ENCODE peak calls at places on chromosomes 12 and 14, in six cellular contexts. Y is heart right ventricle, M is mucosa of descending colon, G is hepatocyte, I is gastrocnemius medialis, X is MM.1S. T is an unnamed sample. For H3K36me3, the result is how much of the 10 kb centered on the place peaks cover.

GRCh38 chr14:93011650-93012317 is 88.8 kb downstream of the CHGA start:
- DNase-seq in Y (no peak), M (no peak), G (no peak), I (peak), X (no peak), T (no peak)

GRCh38 chr12:131363841-131364425 is 347.0 kb upstream of the SFSWAP start:
- DNase-seq in Y (no peak), M (no peak), G (no peak), I (no peak), X (no peak), T (no peak)

GRCh38 chr12:85468356-85469157 is 188.5 kb downstream of the ALX1 start:
- DNase-seq in Y (peak), M (no peak), G (peak), I (peak), X (peak), T (peak)

GRCh38 chr14:73764881-73765280 is 50.7 kb upstream of the PNMA1 start:
- DNase-seq in Y (peak), M (peak), G (no peak), I (peak), X (no peak), T (no peak)

GRCh38 chr14:97380539-97380941 is 583.4 kb downstream of the VRK1 start:
- DNase-seq in Y (no peak), M (no peak), G (peak), I (no peak), X (no peak), T (no peak)

GRCh38 chr14:103737432-103738045 is 21.9 kb downstream of the ZFYVE21 start:
- DNase-seq in Y (no peak), M (no peak), G (no peak), I (no peak), X (no peak), T (no peak)

GRCh38 chr12:33944703-33945437 is 77.4 kb upstream of the ALG10 start:
- DNase-seq in Y (no peak), M (no peak), G (peak), I (no peak), X (no peak), T (no peak)

GRCh38 chr12:98656289-98657101 is 11.4 kb downstream of the APAF1 start:
- DNase-seq in Y (no peak), M (no peak), G (peak), I (no peak), X (no peak), T (no peak)

GRCh38 chr12:11954181-11954580 is 116.6 kb upstream of the BCL2L14 start:
- DNase-seq in Y (no peak), M (no peak), G (no peak), I (no peak), X (peak), T (no peak)

GRCh38 chr12:86264451-86265328 is 8.5 kb upstream of the MGAT4C start:
- DNase-seq in Y (no peak), M (peak), G (peak), I (no peak), X (no peak), T (no peak)

GRCh38 chr12:49706351-49707126 is 666 bp downstream of the FMNL3 start:
- DNase-seq in Y (peak), M (peak), G (peak), I (no peak), X (no peak), T (peak)

GRCh38 chr12:120690083-120690450 is 3.1 kb downstream of the MLEC start:
- DNase-seq in Y (no peak), M (no peak), G (no peak), I (no peak), X (no peak), T (no peak)

GRCh38 chr14:52391866-52392600 is 77.9 kb downstream of the PTGER2 start:
- DNase-seq in Y (no peak), M (no peak), G (no peak), I (no peak), X (no peak), T (no peak)

GRCh38 chr12:70267550-70267949 is 24.3 kb downstream of the CNOT2 start:
- DNase-seq in Y (no peak), M (no peak), G (no peak), I (no peak), X (no peak), T (no peak)

GRCh38 chr14:101064121-101064661 is 160.7 kb upstream of the RTL1 start:
- DNase-seq in Y (no peak), M (peak), G (no peak), I (no peak), X (no peak), T (no peak)

GRCh38 chr12:6038160-6038559 is 86.3 kb downstream of the VWF start:
- DNase-seq in Y (no peak), M (no peak), G (peak), I (no peak), X (peak), T (peak)

GRCh38 chr14:67673451-67673850 is 981 bp downstream of the VTI1B start:
- DNase-seq in Y (no peak), M (no peak), G (no peak), I (no peak), X (no peak), T (no peak)

GRCh38 chr12:110543965-110544364 is 39.2 kb downstream of the PPTC7 start:
- DNase-seq in Y (no peak), M (no peak), G (no peak), I (no peak), X (no peak), T (no peak)

GRCh38 chr12:67193705-67194104 is 75.5 kb upstream of the CAND1 start:
- DNase-seq in Y (peak), M (no peak), G (peak), I (no peak), X (peak), T (peak)

GRCh38 chr12:67141405-67142018 is 127.6 kb upstream of the CAND1 start:
- DNase-seq in Y (no peak), M (no peak), G (no peak), I (no peak), X (no peak), T (no peak)

GRCh38 chr12:42003031-42003430 is 141.6 kb downstream of the GXYLT1 start:
- DNase-seq in Y (no peak), M (no peak), G (no peak), I (no peak), X (no peak), T (no peak)

GRCh38 chr12:59719701-59720100 is 123.9 kb downstream of the SLC16A7 start:
- DNase-seq in Y (no peak), M (no peak), G (no peak), I (no peak), X (no peak), T (no peak)

GRCh38 chr12:117111386-117112267 is 12.4 kb upstream of the TESC start:
- DNase-seq in Y (no peak), M (no peak), G (no peak), I (no peak), X (peak), T (no peak)

GRCh38 chr14:96961895-96962294 is 164.7 kb downstream of the VRK1 start:
- DNase-seq in Y (no peak), M (no peak), G (no peak), I (no peak), X (no peak), T (no peak)

GRCh38 chr12:52645120-52645761 is 6.8 kb downstream of the KRT2 start:
- DNase-seq in Y (no peak), M (no peak), G (no peak), I (no peak), X (no peak), T (peak)

GRCh38 chr14:104800600-104801283 is at the start of gene ZBTB42:
- DNase-seq in Y (peak), M (peak), G (peak), I (peak), X (peak), T (peak)

GRCh38 chr14:64244279-64244678 is 49.9 kb downstream of the ESR2 start:
- DNase-seq in Y (peak), M (no peak), G (no peak), I (no peak), X (no peak), T (no peak)

GRCh38 chr14:73235531-73236155 is 1.7 kb upstream of the PAPLN start:
- DNase-seq in Y (no peak), M (no peak), G (peak), I (no peak), X (no peak), T (no peak)

GRCh38 chr12:125983784-125984510 is 918.7 kb downstream of the AACS start:
- DNase-seq in Y (no peak), M (no peak), G (peak), I (no peak), X (no peak), T (no peak)

GRCh38 chr12:47079894-47080724 is at the start of gene AMIGO2:
- DNase-seq in Y (peak), M (peak), G (peak), I (peak), X (no peak), T (peak)

GRCh38 chr12:29288031-29288430 is 92.9 kb downstream of the ERGIC2 start:
- DNase-seq in Y (no peak), M (no peak), G (no peak), I (no peak), X (no peak), T (no peak)

GRCh38 chr12:90331262-90331661 is 622.6 kb upstream of the ATP2B1 start:
- DNase-seq in Y (peak), M (no peak), G (no peak), I (no peak), X (no peak), T (no peak)

GRCh38 chr14:34911209-34912150 is 36.3 kb upstream of the BAZ1A start:
- DNase-seq in Y (no peak), M (no peak), G (no peak), I (no peak), X (no peak), T (no peak)

GRCh38 chr14:26729851-26730250 is 132.0 kb upstream of the NOVA1 start:
- DNase-seq in Y (no peak), M (no peak), G (no peak), I (no peak), X (no peak), T (no peak)

GRCh38 chr12:62900686-62901272 is 34.2 kb downstream of the PPM1H start:
- DNase-seq in Y (no peak), M (no peak), G (peak), I (no peak), X (no peak), T (no peak)

GRCh38 chr12:114407034-114407420 is 1.1 kb upstream of the TBX5 start:
- DNase-seq in Y (no peak), M (no peak), G (no peak), I (no peak), X (no peak), T (no peak)

GRCh38 chr14:57389646-57390036 is 745 bp upstream of the NAA30 start:
- DNase-seq in Y (no peak), M (no peak), G (peak), I (peak), X (no peak), T (no peak)

GRCh38 chr14:100159865-100160533 is 554 bp upstream of the DEGS2 start:
- DNase-seq in Y (no peak), M (no peak), G (peak), I (no peak), X (no peak), T (no peak)

GRCh38 chr12:70815866-70816470 is 104.6 kb downstream of the PTPRR start:
- DNase-seq in Y (no peak), M (no peak), G (no peak), I (no peak), X (no peak), T (no peak)

GRCh38 chr12:111887916-111888745 is 46.1 kb downstream of the MAPKAPK5 start:
- DNase-seq in Y (no peak), M (no peak), G (no peak), I (no peak), X (no peak), T (no peak)
- H3K36me3 ChIP-seq in Y (under half), M (under half), G (under half), I (under half), X (under half), T (half or more)

GRCh38 chr14:68885226-68886108 is 92.6 kb upstream of the ZFP36L1 start:
- DNase-seq in Y (no peak), M (no peak), G (no peak), I (no peak), X (no peak), T (no peak)
- H3K36me3 ChIP-seq in Y (under half), M (under half), G (under half), I (under half), X (under half), T (under half)

GRCh38 chr12:124976999-124977398 is 11.9 kb downstream of the DHX37 start:
- DNase-seq in Y (no peak), M (no peak), G (no peak), I (no peak), X (no peak), T (no peak)

GRCh38 chr12:124979568-124979967 is 9.4 kb downstream of the DHX37 start:
- DNase-seq in Y (no peak), M (no peak), G (no peak), I (no peak), X (no peak), T (no peak)

GRCh38 chr12:124975276-124975675 is 13.7 kb downstream of the DHX37 start:
- DNase-seq in Y (no peak), M (no peak), G (no peak), I (no peak), X (no peak), T (no peak)

DNA sequence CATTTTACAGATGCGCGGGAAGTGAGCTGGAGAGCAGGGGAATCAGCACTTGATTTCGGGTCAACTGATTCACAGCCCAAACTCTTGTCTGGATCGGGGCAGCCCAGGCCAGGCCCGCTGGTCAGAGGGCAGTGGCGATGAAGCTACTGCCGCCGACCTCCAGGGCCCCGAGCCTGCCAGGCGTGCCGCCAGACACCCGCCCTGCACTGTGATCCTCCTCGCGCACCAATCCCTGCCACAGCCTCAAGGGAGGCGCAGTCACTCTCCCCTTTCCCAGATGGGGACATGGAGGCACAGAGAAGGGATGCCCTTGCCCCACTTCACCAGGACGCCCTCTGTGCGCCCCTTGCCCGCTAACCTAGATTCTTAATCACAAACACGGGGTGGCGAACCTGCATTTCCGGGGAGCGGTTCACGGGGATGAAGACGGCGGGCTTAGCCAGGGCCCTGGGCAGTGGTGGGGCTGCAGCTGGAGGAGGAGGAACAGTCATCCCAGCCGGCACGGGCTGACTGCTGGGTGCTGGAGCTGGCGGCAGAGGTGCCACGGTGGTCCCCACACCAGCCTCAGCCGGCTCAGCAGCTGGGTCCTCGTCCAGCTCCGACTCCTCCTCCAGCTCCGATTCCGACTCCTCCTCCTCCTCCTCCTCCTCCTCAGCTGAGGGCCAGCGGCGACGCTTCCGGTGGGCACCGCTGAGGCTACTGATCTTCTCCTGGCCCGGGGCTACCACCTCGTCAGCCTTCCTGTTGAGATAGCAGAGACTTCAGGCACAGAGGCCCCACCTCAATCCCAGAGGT is 8.6 kb downstream of the DHX37 start:
- DNase-seq in Y (no peak), M (no peak), G (no peak), I (no peak), X (no peak), T (no peak)
- H3K36me3 ChIP-seq in Y (under half), M (under half), G (under half), I (under half), X (under half), T (under half)

DNA sequence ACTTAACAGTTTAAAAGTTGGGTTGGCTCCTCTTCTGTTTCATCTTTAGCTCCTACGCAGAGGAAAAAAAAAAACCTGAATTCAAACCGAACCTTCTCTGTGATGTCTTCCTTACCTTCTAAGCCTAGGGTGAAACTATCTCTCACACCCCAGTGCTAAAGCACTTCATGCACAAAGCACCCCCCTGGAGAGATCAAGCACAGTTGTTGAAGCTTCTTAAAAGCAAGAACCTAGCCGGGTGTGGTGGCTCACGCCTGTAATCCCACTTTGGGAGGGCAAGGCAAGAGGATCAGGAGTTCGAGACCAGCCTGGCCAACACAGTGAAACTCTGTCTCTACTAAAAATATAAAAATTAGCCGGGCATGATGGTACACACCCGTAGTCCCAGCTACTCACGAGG is 37.5 kb downstream of the CORO1C start:
- DNase-seq in Y (no peak), M (no peak), G (no peak), I (no peak), X (no peak), T (no peak)
- H3K36me3 ChIP-seq in Y (under half), M (under half), G (under half), I (under half), X (under half), T (under half)

DNA sequence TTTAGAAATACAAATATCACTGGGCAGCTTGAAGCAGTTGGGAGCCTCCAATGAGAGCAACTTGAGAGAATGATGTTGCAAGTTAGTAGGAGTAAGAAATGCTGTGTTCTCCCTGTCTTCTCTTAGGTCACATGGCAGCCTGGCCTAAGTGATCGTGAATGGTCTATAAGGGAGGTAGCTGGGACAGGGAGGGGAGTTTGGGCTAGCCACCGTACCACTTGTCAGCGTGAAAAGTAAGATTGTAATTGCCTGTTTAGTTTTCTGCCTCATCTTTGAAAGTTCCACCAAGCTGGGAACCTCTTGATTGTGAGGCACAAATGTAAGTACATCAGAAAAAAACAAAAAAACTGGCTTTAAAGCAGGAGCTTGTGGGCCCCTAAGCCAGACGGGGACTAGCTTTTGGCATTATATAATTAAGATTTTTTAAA is 36.4 kb downstream of the MDM2 start:
- DNase-seq in Y (no peak), M (no peak), G (no peak), I (no peak), X (no peak), T (no peak)
- H3K36me3 ChIP-seq in Y (under half), M (under half), G (under half), I (under half), X (under half), T (under half)

GRCh38 chr12:121797937-121798801 is 4.7 kb upstream of the RHOF start:
- DNase-seq in Y (peak), M (peak), G (peak), I (peak), X (no peak), T (no peak)
- H3K36me3 ChIP-seq in Y (under half), M (under half), G (under half), I (under half), X (under half), T (under half)

GRCh38 chr12:55795950-55796349 is 21.6 kb downstream of the SARNP start:
- DNase-seq in Y (no peak), M (no peak), G (no peak), I (no peak), X (no peak), T (no peak)

GRCh38 chr12:55797550-55797949 is 20.0 kb downstream of the SARNP start:
- DNase-seq in Y (no peak), M (no peak), G (no peak), I (no peak), X (no peak), T (no peak)

GRCh38 chr12:55797068-55797467 is 20.5 kb downstream of the SARNP start:
- DNase-seq in Y (peak), M (no peak), G (peak), I (no peak), X (no peak), T (peak)
- H3K36me3 ChIP-seq in Y (half or more), M (under half), G (under half), I (under half), X (under half), T (half or more)

DNA sequence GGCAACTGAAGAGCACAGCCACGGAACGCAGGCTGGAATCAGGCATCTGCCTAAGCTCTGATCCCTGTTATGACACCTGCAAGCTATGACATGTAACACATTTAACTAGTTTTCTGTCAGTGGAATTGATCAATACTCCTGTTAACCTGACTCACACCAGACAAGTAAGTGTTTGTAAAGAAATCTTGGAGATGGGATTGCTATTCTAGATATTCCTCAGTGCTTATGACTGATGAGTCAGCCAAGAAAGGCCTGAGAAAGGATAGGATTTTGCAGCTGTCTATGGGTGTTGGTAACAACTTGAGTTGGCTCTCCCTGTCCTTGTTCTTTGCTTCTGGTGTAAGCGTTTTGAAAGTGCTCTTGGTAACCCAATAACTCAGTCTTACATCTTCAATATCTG is 110.5 kb downstream of the GPR135 start:
- DNase-seq in Y (no peak), M (no peak), G (no peak), I (no peak), X (no peak), T (no peak)
- H3K36me3 ChIP-seq in Y (under half), M (under half), G (under half), I (under half), X (under half), T (under half)

GRCh38 chr12:99732121-99732520 is 84.6 kb downstream of the GARIN6 start:
- DNase-seq in Y (no peak), M (no peak), G (no peak), I (no peak), X (no peak), T (no peak)
- H3K36me3 ChIP-seq in Y (under half), M (under half), G (under half), I (under half), X (under half), T (under half)